ENCODE peak calls at places on chromosomes 11 and 22, in four cellular contexts. R, D, W and N are unnamed samples.

GRCh38 chr22:25167082-25167481 is 32.6 kb upstream of the CRYBB3 start:
- DNase-seq in R (no peak), D (no peak), W (no peak), N (no peak)

GRCh38 chr22:35330258-35330861 is 30.7 kb downstream of the TOM1 start:
- DNase-seq in R (no peak), D (no peak), W (no peak), N (no peak)

GRCh38 chr11:132058211-132058772 is 687.9 kb downstream of the NTM start:
- DNase-seq in R (no peak), D (no peak), W (no peak), N (no peak)

GRCh38 chr22:39101226-39101625 is 4.2 kb downstream of the APOBEC3H start:
- DNase-seq in R (peak; percentile 6), D (no peak), W (no peak), N (no peak)

GRCh38 chr11:30788849-30789248 is 202.7 kb upstream of the MPPED2 start:
- DNase-seq in R (no peak), D (no peak), W (no peak), N (no peak)

GRCh38 chr11:44247508-44247907 is 62.4 kb downstream of the ALX4 start:
- DNase-seq in R (no peak), D (no peak), W (no peak), N (no peak)

GRCh38 chr22:49305215-49305965 is 522.3 kb downstream of the BRD1 start:
- DNase-seq in R (peak; percentile 60), D (peak; percentile 75), W (peak; percentile 27), N (no peak)

GRCh38 chr11:120305286-120305685 is 19.8 kb upstream of the TLCD5 start:
- DNase-seq in R (no peak), D (peak; percentile 42), W (no peak), N (no peak)

GRCh38 chr11:102456381-102456780 is 3.8 kb upstream of the TMEM123 start:
- DNase-seq in R (no peak), D (no peak), W (peak; percentile 26), N (no peak)

GRCh38 chr11:125609545-125609944 is 15.4 kb upstream of the CHEK1 start:
- DNase-seq in R (no peak), D (no peak), W (no peak), N (no peak)

GRCh38 chr22:30516273-30516672 is 10.8 kb upstream of the SEC14L4 start:
- DNase-seq in R (no peak), D (no peak), W (no peak), N (no peak)

GRCh38 chr11:73334244-73335203 is 26.4 kb downstream of the ARHGEF17 start:
- DNase-seq in R (no peak), D (peak; percentile 71), W (peak; percentile 45), N (no peak)

GRCh38 chr22:24482586-24482985 is 12.5 kb upstream of the UPB1 start:
- DNase-seq in R (no peak), D (no peak), W (no peak), N (no peak)

GRCh38 chr22:45602824-45603301 is 68.8 kb upstream of the ATXN10 start:
- DNase-seq in R (peak; percentile 63), D (peak; percentile 88), W (peak; percentile 24), N (no peak)

GRCh38 chr11:9091044-9091936 is at the start of gene SCUBE2:
- DNase-seq in R (no peak), D (peak; percentile 42), W (no peak), N (no peak)

GRCh38 chr22:25148149-25148691 is 51.4 kb upstream of the CRYBB3 start:
- DNase-seq in R (no peak), D (peak; percentile 9), W (no peak), N (no peak)

GRCh38 chr11:74208507-74208906 is 37.4 kb downstream of the PPME1 start:
- DNase-seq in R (no peak), D (no peak), W (no peak), N (no peak)

GRCh38 chr11:103927535-103927934 is 108.9 kb upstream of the DDI1 start:
- DNase-seq in R (no peak), D (no peak), W (no peak), N (no peak)

GRCh38 chr11:44615913-44616806 is 50.7 kb downstream of the CD82 start:
- DNase-seq in R (no peak), D (no peak), W (no peak), N (no peak)

GRCh38 chr22:42304021-42304790 is 33.8 kb upstream of the TCF20 start:
- DNase-seq in R (no peak), D (no peak), W (peak; percentile 83), N (no peak)

GRCh38 chr22:28015676-28016601 is 96.9 kb upstream of the PITPNB start:
- DNase-seq in R (no peak), D (no peak), W (no peak), N (no peak)

GRCh38 chr22:29080061-29080975 is 7.5 kb downstream of the KREMEN1 start:
- DNase-seq in R (peak; percentile 48), D (no peak), W (no peak), N (no peak)

GRCh38 chr11:65660038-65660437 is 2.7 kb downstream of the RELA start:
- DNase-seq in R (no peak), D (no peak), W (no peak), N (no peak)

GRCh38 chr22:39087881-39088687 is 9.0 kb upstream of the APOBEC3H start:
- DNase-seq in R (no peak), D (peak; percentile 24), W (no peak), N (no peak)

GRCh38 chr11:64564947-64565889 is 25.8 kb upstream of the SLC22A12 start:
- DNase-seq in R (peak; percentile 23), D (no peak), W (peak; percentile 51), N (no peak)

GRCh38 chr11:122019908-122020694 is 95.9 kb downstream of the BLID start:
- DNase-seq in R (no peak), D (no peak), W (no peak), N (no peak)

GRCh38 chr11:46047520-46047919 is 73.7 kb downstream of the PHF21A start:
- DNase-seq in R (no peak), D (no peak), W (peak; percentile 16), N (no peak)

GRCh38 chr11:88508808-88509581 is 171.5 kb upstream of the CTSC start:
- DNase-seq in R (no peak), D (no peak), W (no peak), N (no peak)

GRCh38 chr11:62983536-62984199 is 1.1 kb downstream of the SLC22A6 start:
- DNase-seq in R (no peak), D (no peak), W (no peak), N (no peak)
- TF ChIP-seq SP1 in R (no peak), D (no peak), W (no peak), N (no peak)

GRCh38 chr11:118441770-118442169 is 5.5 kb downstream of the KMT2A start:
- DNase-seq in R (no peak), D (no peak), W (no peak), N (no peak)
- TF ChIP-seq FOXK2 in R (no peak), D (no peak), W (no peak), N (no peak)

GRCh38 chr22:36467946-36468345 is 13.5 kb downstream of the TXN2 start:
- DNase-seq in R (no peak), D (peak; percentile 21), W (no peak), N (no peak)
- TF ChIP-seq SP1 in R (no peak), D (no peak), W (no peak), N (no peak)

DNA sequence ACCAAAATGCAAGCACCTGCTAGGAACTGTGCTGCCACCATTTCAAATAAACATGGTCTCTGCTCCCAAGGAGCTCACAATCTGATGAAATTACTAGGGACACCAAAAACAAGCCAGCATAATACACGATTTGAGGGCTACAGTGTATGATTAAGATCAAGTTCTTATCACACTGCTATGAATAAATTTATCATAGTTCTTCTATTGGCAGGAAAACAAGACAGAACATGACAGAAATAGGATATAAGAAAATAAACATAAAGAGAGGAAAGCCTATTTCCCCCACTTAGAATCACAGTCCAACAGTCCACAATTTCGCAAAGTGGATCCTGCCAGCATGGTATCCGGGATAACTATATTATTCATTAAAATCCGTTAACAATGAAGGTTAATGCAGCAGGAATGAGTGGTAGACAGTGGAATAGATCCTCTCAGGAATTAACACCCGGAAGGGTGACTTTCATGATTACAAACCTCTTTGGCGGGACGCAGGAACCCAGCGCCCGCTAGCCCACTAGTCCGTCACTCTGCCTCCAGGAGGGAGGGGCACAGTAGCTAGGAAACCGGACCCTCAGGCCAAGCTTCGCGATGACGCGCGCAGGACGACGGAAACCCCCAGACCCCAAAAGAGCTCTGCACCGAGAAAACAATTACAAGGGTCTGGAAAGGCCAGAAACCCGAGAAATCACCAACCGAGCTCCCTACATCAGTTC is 665 bp downstream of the CCDC82 start:
- DNase-seq in R (peak; percentile 61), D (peak; percentile 32), W (peak; percentile 46), N (peak; percentile 19)
- TF ChIP-seq FOXK2 in R (no peak), D (no peak), W (no peak), N (no peak)

GRCh38 chr11:68756171-68756766 is 4.9 kb upstream of the TESMIN start:
- DNase-seq in R (no peak), D (no peak), W (no peak), N (no peak)
- TF ChIP-seq SP1 in R (no peak), D (no peak), W (no peak), N (no peak)

DNA sequence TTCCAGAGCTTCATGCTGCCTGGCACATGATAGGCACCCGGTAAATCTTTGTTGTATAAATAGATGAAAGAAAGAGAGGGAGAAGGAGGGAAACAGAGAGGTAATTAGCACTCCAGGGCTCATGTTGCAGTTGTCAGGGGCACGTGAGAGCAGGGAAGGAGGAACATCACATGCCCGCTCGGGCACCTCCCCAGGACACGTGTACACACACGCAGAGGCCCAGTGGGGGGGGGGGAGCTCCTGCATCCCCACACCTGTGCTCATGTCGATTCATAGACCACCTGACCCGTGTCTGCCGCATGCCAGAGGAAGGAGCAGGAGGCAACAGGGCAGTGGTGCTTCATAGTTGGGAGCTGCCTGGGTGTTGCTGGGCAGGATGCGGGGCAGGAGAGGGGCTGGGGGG is 37.1 kb upstream of the NNMT start:
- DNase-seq in R (no peak), D (no peak), W (no peak), N (no peak)
- TF ChIP-seq FOXK2 in R (no peak), D (no peak), W (no peak), N (no peak)

DNA sequence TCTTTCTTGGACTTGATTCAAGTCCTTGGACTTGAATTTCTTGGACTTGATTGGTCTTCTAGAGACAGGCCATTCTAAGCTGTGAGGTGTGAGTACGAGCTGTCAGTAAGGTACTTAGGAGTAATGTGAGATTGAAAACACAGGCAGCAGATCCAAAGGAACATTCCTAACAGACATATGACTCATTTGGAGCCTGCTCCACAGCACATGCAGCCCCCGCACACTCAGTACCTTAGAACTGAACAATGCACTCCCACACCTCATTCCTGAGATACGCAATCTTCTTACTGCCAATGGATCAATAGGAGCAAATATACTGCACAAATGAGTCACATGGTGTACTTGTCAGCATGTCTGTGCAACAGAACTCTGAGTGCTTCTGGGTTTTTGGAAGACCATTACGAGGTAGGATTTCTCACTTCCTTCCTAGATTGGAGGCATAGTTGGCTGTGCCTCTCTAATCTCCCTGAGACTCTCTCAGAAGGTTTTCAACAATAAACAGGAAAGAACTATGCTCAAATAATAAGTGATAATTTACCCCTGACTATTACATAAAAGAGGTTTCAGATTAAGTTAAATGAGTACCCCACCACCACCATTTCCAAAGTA is 243.1 kb downstream of the KCNA4 start:
- DNase-seq in R (no peak), D (no peak), W (no peak), N (no peak)
- TF ChIP-seq SP1 in R (no peak), D (no peak), W (no peak), N (no peak)